ENCODE peak calls at places on chromosomes 5 and 9, in four cellular contexts. T, G, O and M are unnamed samples.
A peak's percentile ranks its signal among the peaks of the same experiment; 100 is the strongest.

GRCh38 chr5:55324815-55325418 is 17.1 kb downstream of the MTREX start:
- DNase-seq in T (no peak), G (peak; percentile 39), O (peak; percentile 63), M (no peak)

GRCh38 chr9:124110307-124110915 is 98.8 kb downstream of the LHX2 start:
- DNase-seq in G (peak; percentile 13), T (peak; percentile 60), O (peak; percentile 89), M (peak; percentile 73)

GRCh38 chr9:131111186-131111853 is 14.1 kb upstream of the NUP214 start:
- DNase-seq in T (no peak), O (no peak), G (no peak), M (no peak)

GRCh38 chr9:70553718-70554673 is 139.5 kb upstream of the KLF9 start:
- DNase-seq in O (no peak), T (no peak), G (no peak), M (peak; percentile 58)

GRCh38 chr5:42074353-42074752 is 149.3 kb downstream of the FBXO4 start:
- DNase-seq in O (no peak), T (no peak), G (no peak), M (no peak)

GRCh38 chr9:96031366-96031824 is 155.9 kb downstream of the ERCC6L2 start:
- DNase-seq in G (no peak), T (peak; percentile 87), O (peak; percentile 92), M (no peak)

GRCh38 chr9:74333633-74334032 is 163.5 kb upstream of the RORB start:
- DNase-seq in O (no peak), G (no peak), T (no peak), M (no peak)

GRCh38 chr9:71490810-71491209 is 277.5 kb downstream of the CEMIP2 start:
- DNase-seq in G (no peak), T (no peak), O (peak; percentile 24), M (no peak)

GRCh38 chr9:127336708-127337352 is 60.1 kb upstream of the SLC2A8 start:
- DNase-seq in O (peak; percentile 47), T (peak; percentile 90), G (no peak), M (no peak)

GRCh38 chr5:142486581-142486980 is 161.8 kb upstream of the SPRY4 start:
- DNase-seq in G (no peak), T (no peak), O (no peak), M (no peak)

GRCh38 chr5:141359790-141360426 is at the start of gene PCDHGB2:
- DNase-seq in T (no peak), O (no peak), G (no peak), M (peak; percentile 50)

GRCh38 chr9:7534211-7534935 is 265.2 kb downstream of the DMAC1 start:
- DNase-seq in O (no peak), T (no peak), G (no peak), M (no peak)

GRCh38 chr5:72537166-72537565 is 30.0 kb upstream of the ZNF366 start:
- DNase-seq in T (no peak), G (no peak), O (no peak), M (no peak)

GRCh38 chr5:60125636-60126035 is 232.1 kb upstream of the PDE4D start:
- DNase-seq in T (no peak), O (no peak), G (no peak), M (no peak)

GRCh38 chr5:174423538-174423937 is 300.8 kb upstream of the MSX2 start:
- DNase-seq in G (no peak), O (peak; percentile 94), T (no peak), M (no peak)

GRCh38 chr5:154783774-154784460 is 28.7 kb downstream of the LARP1 start:
- DNase-seq in O (no peak), T (no peak), G (no peak), M (no peak)

GRCh38 chr5:131104169-131104775 is 60.8 kb downstream of the HINT1 start:
- DNase-seq in G (no peak), T (no peak), O (no peak), M (no peak)

GRCh38 chr5:177132504-177133118 is 962 bp upstream of the NSD1 start:
- DNase-seq in O (no peak), G (peak; percentile 67), T (no peak), M (peak; percentile 79)

GRCh38 chr9:122498883-122499288 is 11.7 kb upstream of the OR1J2 start:
- DNase-seq in G (peak; percentile 4), O (peak; percentile 80), T (no peak), M (peak; percentile 80)

GRCh38 chr5:1660037-1660400 is 136.3 kb upstream of the LPCAT1 start:
- DNase-seq in O (no peak), T (peak; percentile 43), G (no peak), M (no peak)

GRCh38 chr5:163357636-163358035 is 79.8 kb upstream of the CCNG1 start:
- DNase-seq in T (no peak), G (no peak), O (no peak), M (no peak)

GRCh38 chr9:125125523-125125922 is 17.8 kb downstream of the SCAI start:
- DNase-seq in T (no peak), O (no peak), G (no peak), M (no peak)

DNA sequence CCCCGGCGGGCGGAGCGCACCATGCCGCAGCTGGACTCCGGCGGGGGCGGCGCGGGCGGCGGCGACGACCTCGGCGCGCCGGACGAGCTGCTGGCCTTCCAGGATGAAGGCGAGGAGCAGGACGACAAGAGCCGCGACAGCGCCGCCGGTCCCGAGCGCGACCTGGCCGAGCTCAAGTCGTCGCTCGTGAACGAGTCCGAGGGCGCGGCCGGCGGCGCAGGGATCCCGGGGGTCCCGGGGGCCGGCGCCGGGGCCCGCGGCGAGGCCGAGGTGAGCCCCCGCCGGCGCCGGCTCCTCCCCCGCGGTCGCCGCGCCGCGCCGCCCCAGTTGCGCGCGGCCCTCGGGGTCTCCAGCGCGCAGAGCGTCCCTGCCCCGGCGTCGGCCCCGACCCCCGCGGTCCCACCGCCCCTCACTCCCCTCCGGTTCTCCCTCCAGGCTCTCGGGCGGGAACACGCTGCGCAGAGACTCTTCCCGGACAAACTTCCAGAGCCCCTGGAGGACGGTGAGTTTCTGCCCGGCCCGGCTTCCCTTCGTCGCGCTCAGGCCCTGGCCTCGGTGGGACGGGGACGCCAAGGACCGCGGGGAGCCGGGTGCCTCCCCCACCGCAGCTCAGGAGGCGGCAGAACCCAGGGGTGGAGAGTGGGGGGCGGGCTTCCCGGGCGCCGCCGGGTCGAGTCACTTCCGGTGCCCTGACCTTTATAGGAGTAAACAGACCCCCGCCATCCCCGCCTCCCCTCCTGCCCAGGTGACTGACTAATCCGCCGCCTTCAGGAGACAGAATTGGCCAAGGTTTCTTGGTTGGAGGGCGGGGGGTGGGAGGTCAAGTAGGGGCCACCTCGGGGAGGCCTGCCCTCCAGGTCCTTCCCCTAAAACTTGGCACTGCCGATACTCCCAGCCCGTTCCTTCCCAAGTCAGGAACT is 665 bp downstream of the TCF7 start:
- DNase-seq in O (no peak), T (peak; percentile 69), G (peak; percentile 72), M (peak; percentile 89)
- H3K4me1 ChIP-seq in O (peaks cover 7% of the 10 kb centered on the region), T (peaks cover 48% of the 10 kb centered on the region), G (peaks cover 28% of the 10 kb centered on the region), M (no peaks in the 10 kb centered on the region)

GRCh38 chr9:137315581-137316011 is 13.5 kb upstream of the NRARP start:
- DNase-seq in T (no peak), G (no peak), O (no peak), M (peak; percentile 33)
- H3K4me1 ChIP-seq in T (peaks cover 7% of the 10 kb centered on the region), G (peaks cover 5% of the 10 kb centered on the region), O (no peaks in the 10 kb centered on the region), M (peaks cover 1% of the 10 kb centered on the region)

GRCh38 chr9:126317513-126317912 is 9.1 kb upstream of the MVB12B start:
- DNase-seq in O (no peak), G (peak; percentile 34), T (no peak), M (no peak)
- H3K4me1 ChIP-seq in O (no peaks in the 10 kb centered on the region), G (no peaks in the 10 kb centered on the region), T (no peaks in the 10 kb centered on the region), M (no peaks in the 10 kb centered on the region)

GRCh38 chr5:180347651-180348050 is 5.5 kb downstream of the GFPT2 start:
- DNase-seq in T (no peak), G (no peak), O (no peak), M (no peak)
- H3K4me1 ChIP-seq in T (peaks cover 44% of the 10 kb centered on the region), G (no peaks in the 10 kb centered on the region), O (no peaks in the 10 kb centered on the region), M (peaks cover 37% of the 10 kb centered on the region)

GRCh38 chr9:38025166-38025565 is 43.9 kb downstream of the SHB start:
- DNase-seq in O (no peak), G (no peak), T (no peak), M (no peak)

GRCh38 chr9:38022203-38022602 is 46.8 kb downstream of the SHB start:
- DNase-seq in O (no peak), G (no peak), T (no peak), M (no peak)

GRCh38 chr9:38024036-38024681 is 44.9 kb downstream of the SHB start:
- DNase-seq in G (no peak), O (peak; percentile 72), T (no peak), M (peak; percentile 43)

GRCh38 chr9:38023661-38024035 is 45.4 kb downstream of the SHB start:
- DNase-seq in O (peak; percentile 48), G (no peak), T (no peak), M (no peak)

GRCh38 chr9:38022995-38023394 is 46.0 kb downstream of the SHB start:
- DNase-seq in G (no peak), O (peak; percentile 88), T (no peak), M (no peak)
- H3K4me1 ChIP-seq in G (no peaks in the 10 kb centered on the region), O (peaks cover 83% of the 10 kb centered on the region), T (peaks cover 66% of the 10 kb centered on the region), M (peaks cover 30% of the 10 kb centered on the region)

DNA sequence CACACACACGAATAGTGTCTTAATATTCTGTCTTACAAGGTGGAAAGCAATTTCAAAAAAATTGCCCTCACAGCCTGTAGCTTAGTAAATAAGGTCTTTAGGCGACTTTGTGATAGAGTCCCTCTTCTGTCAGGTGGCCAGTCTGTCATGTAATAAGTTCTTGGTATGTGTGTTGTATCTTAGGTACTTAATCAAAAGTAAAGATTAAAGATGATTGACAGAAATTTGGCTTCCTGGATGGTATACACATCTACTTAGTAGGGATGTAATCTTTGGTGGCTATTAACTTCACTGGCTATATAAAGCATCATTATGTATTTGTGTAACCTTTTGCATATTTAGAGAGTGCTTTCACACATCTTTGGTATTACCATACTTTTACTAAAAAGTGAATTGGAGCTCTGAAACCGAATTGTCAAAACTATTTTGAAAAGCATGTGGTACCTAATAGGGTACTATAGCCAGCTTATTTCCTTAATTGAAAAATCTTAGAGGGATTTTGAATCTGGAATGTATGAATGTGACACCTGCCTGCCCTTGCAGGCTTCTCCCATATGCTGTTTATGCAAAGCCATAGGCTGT is 3.4 kb downstream of the G3BP1 start:
- DNase-seq in G (no peak), O (no peak), T (no peak), M (no peak)
- H3K4me1 ChIP-seq in G (peaks cover 49% of the 10 kb centered on the region), O (peaks cover 21% of the 10 kb centered on the region), T (peaks cover 27% of the 10 kb centered on the region), M (no peaks in the 10 kb centered on the region)

GRCh38 chr9:108691614-108692013 is 164.2 kb downstream of the ACTL7B start:
- DNase-seq in G (no peak), O (peak; percentile 42), T (no peak), M (no peak)

GRCh38 chr9:108684288-108685025 is 171.3 kb downstream of the ACTL7B start:
- DNase-seq in T (no peak), G (no peak), O (no peak), M (no peak)

GRCh38 chr9:108683245-108683644 is 172.5 kb downstream of the ACTL7B start:
- DNase-seq in G (no peak), T (no peak), O (no peak), M (no peak)

GRCh38 chr9:108687360-108687981 is 168.3 kb downstream of the ACTL7B start:
- DNase-seq in T (no peak), O (peak; percentile 37), G (no peak), M (no peak)

DNA sequence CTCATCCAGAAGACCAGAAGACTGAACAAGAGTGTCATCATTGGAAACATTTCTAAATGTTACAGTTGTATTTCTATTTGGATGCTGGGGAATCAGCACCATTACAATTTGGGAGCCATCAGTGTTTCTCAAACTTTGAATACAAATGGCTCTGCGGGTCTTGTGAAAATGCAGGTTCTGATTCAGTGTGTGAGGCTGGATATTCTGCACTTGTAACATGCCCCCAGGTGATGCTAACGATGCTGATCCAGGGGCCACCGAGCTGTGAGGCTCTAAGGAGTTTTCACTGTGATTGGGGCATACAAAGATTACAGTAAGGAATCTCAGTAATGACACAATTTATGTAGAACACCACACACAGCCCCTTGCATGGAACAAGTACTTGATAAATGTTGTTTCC is 167.7 kb downstream of the ACTL7B start:
- DNase-seq in G (no peak), O (no peak), T (no peak), M (no peak)
- H3K4me1 ChIP-seq in G (no peaks in the 10 kb centered on the region), O (no peaks in the 10 kb centered on the region), T (no peaks in the 10 kb centered on the region), M (no peaks in the 10 kb centered on the region)